ENCODE peak calls at places on chromosome 16, in five cellular contexts. A is hypothalamus, C is HuH-7, H is testis, X is foreskin fibroblast. B is an unnamed sample.
A peak's percentile ranks its signal among the peaks of the same experiment; 100 is the strongest.

GRCh38 chr16:54687043-54687655 is 243.5 kb upstream of the IRX5 start:
- DNase-seq in H (peak; percentile 63), C (no peak), A (no peak), X (no peak), B (no peak)

GRCh38 chr16:67537270-67537635 is 8.6 kb downstream of the RIPOR1 start:
- DNase-seq in X (peak; percentile 83), H (peak; percentile 60), A (no peak), C (peak; percentile 71), B (peak; percentile 36)

GRCh38 chr16:9091867-9092281 is 430 bp downstream of the HAPSTR1 start:
- DNase-seq in A (no peak), C (no peak), H (peak; percentile 50), X (peak; percentile 63), B (no peak)

GRCh38 chr16:83296505-83296904 is 511.3 kb upstream of the HSBP1 start:
- DNase-seq in H (no peak), A (no peak), X (no peak), C (no peak), B (no peak)

GRCh38 chr16:88069397-88070168 is 118.3 kb downstream of the BANP start:
- DNase-seq in C (no peak), X (no peak), H (no peak), A (no peak), B (no peak)

GRCh38 chr16:1770328-1771071 is 843 bp downstream of the NME3 start:
- DNase-seq in X (peak; percentile 78), H (peak; percentile 62), A (peak; percentile 39), C (no peak), B (peak; percentile 10)

GRCh38 chr16:57115148-57115503 is 22.7 kb downstream of the CPNE2 start:
- DNase-seq in X (peak; percentile 64), A (no peak), C (no peak), H (no peak), B (no peak)

GRCh38 chr16:48188449-48189102 is 32.8 kb upstream of the ABCC12 start:
- DNase-seq in A (no peak), X (peak; percentile 19), C (no peak), H (no peak), B (no peak)

GRCh38 chr16:7185689-7186088 is 147.0 kb upstream of the RBFOX1 start:
- DNase-seq in H (no peak), C (no peak), A (no peak), X (no peak), B (no peak)

GRCh38 chr16:86384263-86384649 is 126.1 kb upstream of the FOXF1 start:
- DNase-seq in A (no peak), X (no peak), H (no peak), C (no peak), B (no peak)

GRCh38 chr16:69894675-69895074 is 56.5 kb upstream of the CLEC18A start:
- DNase-seq in X (no peak), C (no peak), A (peak; percentile 22), H (no peak), B (no peak)

GRCh38 chr16:138049-138417 is 440 bp downstream of the NPRL3 start:
- DNase-seq in X (peak; percentile 44), A (no peak), C (no peak), H (peak; percentile 25), B (peak; percentile 15)

GRCh38 chr16:9337262-9338032 is 246.0 kb downstream of the HAPSTR1 start:
- DNase-seq in H (no peak), X (no peak), A (no peak), C (no peak), B (no peak)

GRCh38 chr16:4203748-4204147 is 38.1 kb downstream of the SRL start:
- DNase-seq in A (no peak), C (no peak), H (no peak), X (no peak), B (no peak)

GRCh38 chr16:48950184-48950583 is 331.5 kb downstream of the CBLN1 start:
- DNase-seq in A (no peak), H (no peak), C (no peak), X (peak; percentile 51), B (no peak)

GRCh38 chr16:24499193-24499814 is 40.1 kb upstream of the RBBP6 start:
- DNase-seq in A (no peak), C (peak; percentile 44), X (peak; percentile 53), H (peak; percentile 55), B (no peak)

GRCh38 chr16:63745456-63745855 is 1376.4 kb downstream of the CDH11 start:
- DNase-seq in H (no peak), X (no peak), A (no peak), C (no peak), B (no peak)

GRCh38 chr16:74998481-74999207 is at the start of gene ZNRF1:
- DNase-seq in H (peak; percentile 83), A (peak; percentile 55), X (peak; percentile 92), C (peak; percentile 88), B (peak; percentile 68)

GRCh38 chr16:71367243-71367976 is 8.9 kb downstream of the CALB2 start:
- DNase-seq in X (peak; percentile 38), A (peak; percentile 16), H (peak; percentile 72), C (peak; percentile 84), B (no peak)

GRCh38 chr16:71846443-71846842 is 667 bp downstream of the ATXN1L start:
- DNase-seq in H (peak; percentile 20), X (peak; percentile 47), A (no peak), C (no peak), B (no peak)

GRCh38 chr16:63130942-63131341 is 1094.7 kb upstream of the CDH8 start:
- DNase-seq in C (no peak), A (no peak), H (no peak), X (no peak), B (no peak)

GRCh38 chr16:15509593-15510520 is 75.5 kb downstream of the BMERB1 start:
- DNase-seq in C (no peak), A (no peak), X (peak; percentile 70), H (no peak), B (no peak)

GRCh38 chr16:31064882-31065461 is 9.1 kb downstream of the ZNF668 start:
- DNase-seq in C (no peak), X (peak; percentile 97), A (no peak), H (peak; percentile 61), B (no peak)

GRCh38 chr16:89201467-89202377 is 1.4 kb upstream of the SLC22A31 start:
- DNase-seq in H (peak; percentile 83), A (no peak), C (peak; percentile 90), X (peak; percentile 89), B (peak; percentile 77)

B was measured in effector CD8-positive, alpha-beta T cell.